ENCODE peak calls at places on chromosomes 1 and 21, in five cellular contexts. L is IMR-90, O is HFF-Myc, H is AG04450, Y is RPMI7951. N is an unnamed sample.

GRCh38 chr1:170074250-170075157 is at the start of gene KIFAP3:
- DNase-seq in L (peak; percentile 96), Y (peak; percentile 98), H (peak; percentile 91), O (peak; percentile 96), N (peak; percentile 99)

GRCh38 chr1:27356628-27357280 is 10.0 kb downstream of the MAP3K6 start:
- DNase-seq in Y (no peak), H (no peak), O (no peak), L (no peak), N (no peak)

GRCh38 chr21:21165063-21165645 is 166.9 kb downstream of the NCAM2 start:
- DNase-seq in L (peak; percentile 97), O (peak; percentile 59), H (peak; percentile 88), Y (peak; percentile 71), N (peak; percentile 77)

GRCh38 chr1:243465738-243466137 is 209.9 kb downstream of the SDCCAG8 start:
- DNase-seq in O (no peak), H (no peak), L (no peak), Y (peak; percentile 17), N (peak; percentile 54)

GRCh38 chr1:204108312-204109141 is 35.6 kb downstream of the SOX13 start:
- DNase-seq in L (no peak), O (no peak), Y (no peak), H (no peak), N (no peak)

GRCh38 chr1:59453297-59453970 is 156.5 kb downstream of the FGGY start:
- DNase-seq in L (peak; percentile 58), O (no peak), H (no peak), Y (no peak), N (no peak)

GRCh38 chr21:45889961-45890360 is 91.6 kb upstream of the COL6A1 start:
- DNase-seq in H (no peak), O (no peak), Y (no peak), L (no peak), N (peak; percentile 92)

GRCh38 chr1:63703661-63704060 is 70.2 kb upstream of the ROR1 start:
- DNase-seq in Y (no peak), O (no peak), H (no peak), L (no peak), N (no peak)

GRCh38 chr1:167611983-167612382 is 18.0 kb upstream of the RCSD1 start:
- DNase-seq in L (no peak), Y (no peak), H (no peak), O (no peak), N (no peak)

GRCh38 chr1:161074676-161075368 is 5.1 kb upstream of the ARHGAP30 start:
- DNase-seq in L (no peak), O (no peak), Y (no peak), H (no peak), N (no peak)

GRCh38 chr21:46603228-46603627 is 1.7 kb downstream of the S100B start:
- DNase-seq in O (no peak), L (no peak), H (no peak), Y (no peak), N (peak; percentile 21)

GRCh38 chr1:39752703-39753102 is 14.0 kb downstream of the PPIE start:
- DNase-seq in Y (no peak), L (no peak), O (no peak), H (no peak), N (no peak)

GRCh38 chr1:66335859-66336640 is 197.9 kb upstream of the SGIP1 start:
- DNase-seq in H (no peak), Y (peak; percentile 39), O (no peak), L (peak; percentile 61), N (peak; percentile 47)

GRCh38 chr1:67137307-67137753 is 2.6 kb upstream of the C1orf141 start:
- DNase-seq in O (no peak), L (no peak), Y (no peak), H (no peak), N (no peak)

GRCh38 chr21:37484535-37485474 is 118.2 kb downstream of the DYRK1A start:
- DNase-seq in Y (no peak), O (no peak), H (no peak), L (peak; percentile 20), N (no peak)

GRCh38 chr21:35801388-35801787 is 258.9 kb downstream of the SETD4 start:
- DNase-seq in O (no peak), Y (no peak), L (no peak), H (no peak), N (peak; percentile 8)

N was measured in myocyte.